ENCODE peak calls at places on chromosomes 16 and 17, in four cellular contexts. S is B cell, G is cardiac fibroblast, D is fibroblast of villous mesenchyme. L is an unnamed sample.

GRCh38 chr16:89338863-89339262 is 121.4 kb downstream of the ZNF778 start:
- DNase-seq in S (no peak), G (no peak), D (no peak), L (no peak)

GRCh38 chr16:85464342-85465305 is 148.5 kb upstream of the GSE1 start:
- DNase-seq in S (no peak), G (no peak), D (no peak), L (no peak)

GRCh38 chr17:51764387-51764971 is 394.0 kb downstream of the CA10 start:
- DNase-seq in S (no peak), G (peak; percentile 72), D (peak; percentile 46), L (peak; percentile 48)

GRCh38 chr17:17200831-17201230 is 5.3 kb downstream of the PLD6 start:
- DNase-seq in S (no peak), G (no peak), D (peak; percentile 74), L (no peak)

GRCh38 chr16:84611041-84611440 is 6.8 kb downstream of the COTL1 start:
- DNase-seq in S (no peak), G (peak; percentile 18), D (peak; percentile 87), L (no peak)

GRCh38 chr17:61324540-61324868 is 75.1 kb upstream of the TBX2 start:
- DNase-seq in S (no peak), G (peak; percentile 79), D (peak; percentile 58), L (peak; percentile 38)

GRCh38 chr17:40598928-40599627 is 33.8 kb upstream of the CCR7 start:
- DNase-seq in S (peak; percentile 95), G (peak; percentile 87), D (peak; percentile 84), L (no peak)

GRCh38 chr17:83203472-83204221 is 124.2 kb downstream of the METRNL start:
- DNase-seq in S (no peak), G (peak; percentile 61), D (peak; percentile 23), L (no peak)

GRCh38 chr16:24540575-24541240 is 1.3 kb downstream of the RBBP6 start:
- DNase-seq in S (no peak), G (peak; percentile 35), D (peak; percentile 31), L (peak; percentile 7)

GRCh38 chr17:40293363-40293762 is 5.7 kb downstream of the CDC6 start:
- DNase-seq in S (no peak), G (no peak), D (no peak), L (no peak)

GRCh38 chr17:67050476-67051154 is 6.3 kb downstream of the CACNG1 start:
- DNase-seq in S (no peak), G (no peak), D (no peak), L (no peak)

GRCh38 chr17:49908782-49909714 is 59.9 kb upstream of the DLX4 start:
- DNase-seq in S (no peak), G (no peak), D (no peak), L (no peak)

GRCh38 chr17:38444151-38444550 is 15.9 kb downstream of the ARHGAP23 start:
- DNase-seq in S (no peak), G (peak; percentile 65), D (peak; percentile 65), L (peak; percentile 43)

GRCh38 chr17:312476-313148 is 40.0 kb downstream of the RPH3AL start:
- DNase-seq in S (no peak), G (no peak), D (no peak), L (no peak)

GRCh38 chr17:35809855-35810461 is 674 bp downstream of the TAF15 start:
- DNase-seq in S (no peak), G (peak; percentile 54), D (no peak), L (no peak)

GRCh38 chr17:65013613-65014391 is 42.7 kb downstream of the GNA13 start:
- DNase-seq in S (no peak), G (peak; percentile 84), D (peak; percentile 95), L (peak; percentile 81)

GRCh38 chr16:86432691-86433090 is 77.6 kb upstream of the FOXF1 start:
- DNase-seq in S (no peak), G (no peak), D (peak; percentile 86), L (no peak)

GRCh38 chr16:81175325-81175891 is 63.1 kb upstream of the BCO1 start:
- DNase-seq in S (no peak), G (peak; percentile 59), D (peak; percentile 68), L (peak; percentile 71)

GRCh38 chr16:28014851-28015250 is 48.7 kb downstream of the GSG1L start:
- DNase-seq in S (no peak), G (no peak), D (no peak), L (no peak)

GRCh38 chr16:81711609-81712329 is 67.3 kb upstream of the PLCG2 start:
- DNase-seq in S (no peak), G (peak; percentile 94), D (peak; percentile 94), L (peak; percentile 89)

GRCh38 chr17:21356537-21357127 is 19.5 kb upstream of the KCNJ12 start:
- DNase-seq in S (no peak), G (no peak), D (no peak), L (no peak)

GRCh38 chr17:38730526-38731379 is 612 bp downstream of the CISD3 start:
- DNase-seq in S (no peak), G (peak; percentile 71), D (peak; percentile 76), L (peak; percentile 42)

GRCh38 chr17:846901-847777 is 65.0 kb downstream of the MRM3 start:
- DNase-seq in S (no peak), G (no peak), D (peak; percentile 71), L (no peak)

GRCh38 chr16:20023190-20023589 is 50.5 kb downstream of the GPR139 start:
- DNase-seq in S (no peak), G (peak; percentile 22), D (peak; percentile 7), L (no peak)

GRCh38 chr17:7655541-7655840 is 4.8 kb downstream of the ATP1B2 start:
- DNase-seq in S (peak; percentile 44), G (no peak), D (no peak), L (no peak)

GRCh38 chr17:61002316-61002736 is 324.7 kb downstream of the BCAS3 start:
- DNase-seq in S (no peak), G (peak; percentile 86), D (peak; percentile 84), L (peak; percentile 22)

GRCh38 chr16:15457390-15457789 is 23.0 kb downstream of the BMERB1 start:
- DNase-seq in S (no peak), G (no peak), D (no peak), L (no peak)

GRCh38 chr17:17732892-17733670 is 51.8 kb downstream of the RAI1 start:
- DNase-seq in S (no peak), G (peak; percentile 62), D (no peak), L (peak; percentile 72)

GRCh38 chr17:31480067-31480466 is 88.6 kb downstream of the RAB11FIP4 start:
- DNase-seq in S (no peak), G (no peak), D (no peak), L (no peak)

GRCh38 chr16:27969574-27969973 is 93.9 kb downstream of the GSG1L start:
- DNase-seq in S (no peak), G (peak; percentile 64), D (peak; percentile 29), L (peak; percentile 1)

DNA sequence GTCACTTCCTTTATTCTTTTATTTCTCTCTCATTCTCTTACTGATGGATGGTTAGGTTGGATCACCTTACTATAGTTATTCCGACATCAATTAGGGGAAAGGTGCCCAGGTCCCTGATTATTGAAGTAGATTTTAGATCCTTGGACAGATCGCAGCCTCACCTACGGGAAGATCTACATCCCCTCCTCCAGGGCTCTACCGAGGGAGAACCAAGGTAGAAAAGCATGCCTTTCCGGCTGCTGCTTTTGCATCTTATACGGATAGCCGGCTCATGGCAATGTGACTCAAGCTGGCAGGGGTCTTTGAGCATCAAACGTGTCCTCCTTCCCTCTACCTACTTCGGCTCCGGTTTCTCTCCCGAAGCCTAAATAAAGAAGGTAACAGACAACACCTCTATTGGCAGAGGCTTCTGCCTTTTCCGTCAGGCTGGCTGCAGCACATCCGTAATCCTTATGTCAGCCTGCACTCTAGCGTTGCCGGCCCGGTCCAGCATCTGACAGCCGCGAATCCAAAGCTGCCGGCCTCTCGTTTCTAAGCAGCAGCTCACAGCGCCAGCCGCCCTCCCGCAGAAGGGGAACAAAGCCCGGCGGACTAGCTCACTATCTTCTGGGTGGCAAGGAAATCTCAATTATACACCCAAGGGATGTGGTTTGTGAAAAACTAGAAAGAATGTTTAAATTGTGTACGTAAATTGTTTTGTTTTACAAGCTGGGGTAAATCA is 46.9 kb downstream of the IRX6 start:
- DNase-seq in S (peak; percentile 43), G (peak; percentile 41), D (peak; percentile 35), L (no peak)
- TF ChIP-seq CTCF in S (peak; percentile 27), G (peak; percentile 41), D (peak; percentile 42), L (peak; percentile 28)

DNA sequence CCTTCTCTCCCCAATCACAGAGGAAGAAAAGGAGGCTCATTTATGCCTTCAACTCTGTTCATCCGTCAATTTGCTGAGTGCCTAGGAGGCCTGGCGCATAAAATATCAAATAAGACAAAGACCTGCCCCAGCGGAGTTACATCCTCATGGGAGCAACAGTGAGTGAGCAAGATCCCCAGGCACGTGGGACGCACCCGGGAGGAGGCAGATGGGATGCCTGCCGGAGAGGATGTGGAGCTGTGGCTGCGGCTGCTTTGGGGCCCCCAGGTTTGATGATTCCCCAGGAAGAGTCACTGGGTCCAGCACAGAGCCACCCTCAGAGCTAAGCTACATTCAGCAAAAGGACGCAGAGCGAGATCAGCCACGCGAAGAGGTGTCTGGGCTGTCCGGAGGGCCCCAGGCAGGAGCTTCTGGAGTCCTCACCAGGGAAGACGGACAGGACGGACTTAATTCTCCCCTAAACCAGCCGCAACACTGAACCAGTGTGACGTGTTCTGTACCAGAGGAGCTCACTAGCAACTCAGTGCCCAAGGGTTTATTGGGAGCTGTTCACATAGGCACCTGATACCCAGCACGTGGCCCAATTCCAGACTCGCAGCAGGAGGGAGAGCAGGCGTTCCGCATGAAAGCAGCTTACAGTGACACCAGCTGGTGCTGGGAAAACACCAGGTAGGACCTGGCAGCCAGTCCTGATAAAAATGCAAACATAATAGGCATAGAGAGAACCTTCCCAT is 11.2 kb downstream of the CA5A start:
- DNase-seq in S (peak; percentile 38), G (no peak), D (no peak), L (no peak)
- TF ChIP-seq CTCF in S (no peak), G (no peak), D (no peak), L (no peak)

DNA sequence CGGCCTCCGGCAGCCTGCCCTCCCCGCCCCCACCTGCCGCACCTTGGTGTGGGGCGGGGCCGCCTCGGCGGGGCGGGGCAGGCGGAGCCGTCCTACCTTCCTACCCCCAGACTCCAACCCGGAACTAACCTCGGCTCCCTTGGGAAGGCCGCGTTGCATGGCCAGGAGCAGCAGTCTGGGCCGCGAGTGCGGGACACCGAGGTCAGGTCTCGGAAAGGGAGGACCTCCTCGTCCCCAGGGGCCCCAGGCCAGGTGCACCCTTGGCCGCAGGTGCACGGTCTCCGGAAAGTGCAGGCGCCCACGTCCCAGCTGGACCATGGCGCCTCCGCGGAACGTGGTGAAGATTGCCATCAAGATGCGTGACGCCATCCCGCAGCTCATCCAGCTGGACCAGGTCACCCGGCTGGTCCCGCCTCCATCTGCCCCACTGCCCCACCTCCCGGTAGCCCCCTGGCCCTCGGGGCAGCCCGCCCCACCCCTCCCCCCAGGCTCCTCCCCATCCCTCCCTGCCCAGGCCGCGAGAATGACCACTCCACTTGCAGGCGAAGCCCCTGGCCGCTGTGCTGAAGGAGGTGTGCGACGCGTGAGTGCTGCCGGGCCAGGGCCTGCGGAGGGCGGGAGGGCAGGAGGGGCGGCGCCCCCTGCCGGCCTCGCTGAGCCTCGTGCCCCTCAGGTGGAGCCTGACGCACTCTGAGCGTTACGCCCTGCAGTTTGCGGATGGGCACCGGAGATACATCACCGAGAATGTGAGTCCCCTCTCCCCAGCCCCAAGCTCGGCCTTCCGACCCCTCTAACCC is at the start of gene ELMO3:
- DNase-seq in S (no peak), G (no peak), D (no peak), L (no peak)
- TF ChIP-seq CTCF in S (no peak), G (peak; percentile 9), D (peak; percentile 32), L (peak; percentile 50)

GRCh38 chr16:75087040-75087979 is 29.3 kb downstream of the LDHD start:
- DNase-seq in S (no peak), G (peak; percentile 73), D (peak; percentile 96), L (no peak)

GRCh38 chr16:75092777-75093176 is 23.8 kb downstream of the LDHD start:
- DNase-seq in S (no peak), G (no peak), D (no peak), L (no peak)

GRCh38 chr16:75088226-75088625 is 28.4 kb downstream of the LDHD start:
- DNase-seq in S (no peak), G (no peak), D (no peak), L (no peak)

GRCh38 chr16:75088934-75089333 is 27.6 kb downstream of the LDHD start:
- DNase-seq in S (no peak), G (no peak), D (no peak), L (no peak)

GRCh38 chr16:75089486-75090202 is 26.9 kb downstream of the LDHD start:
- DNase-seq in S (no peak), G (no peak), D (no peak), L (no peak)
- TF ChIP-seq CTCF in S (no peak), G (no peak), D (no peak), L (no peak)

L was measured in HFFc6.